ENCODE peak calls at places on chromosomes 3 and 15, in five cellular contexts. S is NCI-H524; L is stimulated activated naive CD4-positive, alpha-beta T cell; Z is fibroblast of mammary gland; G is activated CD4-positive, alpha-beta T cell treated with anti-CD3 and anti-CD28 coated beads, Interleukin-2, amount 50 U/mL, for 4 hours. P is an unnamed sample.

GRCh38 chr3:15514663-15515357 is 6.7 kb downstream of the COLQ start:
- DNase-seq in Z (no peak), L (no peak), S (no peak), G (no peak), P (no peak)

GRCh38 chr3:5197470-5198312 is 10.2 kb downstream of the EDEM1 start:
- DNase-seq in L (no peak), Z (peak), S (no peak), G (peak), P (no peak)

GRCh38 chr3:165185707-165186327 is 10.4 kb downstream of the SLITRK3 start:
- DNase-seq in Z (peak), L (no peak), G (no peak), S (peak), P (peak)

GRCh38 chr3:123834631-123835030 is 49.5 kb downstream of the MYLK start:
- DNase-seq in L (no peak), Z (peak), S (no peak), G (no peak), P (no peak)

GRCh38 chr3:15927969-15928368 is 130.2 kb upstream of the ANKRD28 start:
- DNase-seq in L (no peak), Z (no peak), S (no peak), G (no peak), P (no peak)

GRCh38 chr3:133330043-133330442 is 69.8 kb upstream of the BFSP2 start:
- DNase-seq in G (no peak), S (peak), Z (no peak), L (no peak), P (peak)

GRCh38 chr3:74302274-74302673 is 312.2 kb downstream of the CNTN3 start:
- DNase-seq in L (no peak), G (no peak), S (no peak), Z (no peak), P (no peak)

GRCh38 chr3:117036259-117036799 is 326.8 kb downstream of the TUSC7 start:
- DNase-seq in S (peak), G (no peak), L (no peak), Z (peak), P (no peak)

GRCh38 chr3:173977747-173978146 is 580.2 kb downstream of the NLGN1 start:
- DNase-seq in S (no peak), G (no peak), Z (peak), L (no peak), P (no peak)

GRCh38 chr15:49625460-49626036 is 4.7 kb downstream of the DTWD1 start:
- DNase-seq in G (no peak), Z (peak), S (no peak), L (no peak), P (no peak)

GRCh38 chr3:155771126-155771525 is 26.3 kb upstream of the PLCH1 start:
- DNase-seq in Z (no peak), G (no peak), L (no peak), S (no peak), P (no peak)

GRCh38 chr3:176795897-176796296 is 401.4 kb downstream of the TBL1XR1 start:
- DNase-seq in L (no peak), G (no peak), S (no peak), Z (no peak), P (no peak)

GRCh38 chr15:50652671-50653070 is 33.9 kb downstream of the TRPM7 start:
- DNase-seq in S (no peak), Z (no peak), L (no peak), G (no peak), P (no peak)

GRCh38 chr3:148697311-148698189 is at the start of gene AGTR1:
- DNase-seq in S (peak), G (no peak), L (no peak), Z (peak), P (peak)

GRCh38 chr3:56410576-56410975 is 57.7 kb downstream of the ERC2 start:
- DNase-seq in L (no peak), G (no peak), Z (no peak), S (no peak), P (no peak)

GRCh38 chr3:127406309-127407025 is 118.6 kb upstream of the PRR20G start:
- DNase-seq in G (no peak), S (peak), Z (peak), L (no peak), P (peak)

GRCh38 chr15:40054056-40054745 is 15.2 kb upstream of the SRP14 start:
- DNase-seq in L (no peak), Z (no peak), S (no peak), G (no peak), P (peak)

GRCh38 chr3:188947983-188948657 is 223.7 kb upstream of the TPRG1 start:
- DNase-seq in S (peak), Z (peak), G (no peak), L (no peak), P (peak)

GRCh38 chr15:67172172-67172571 is 82.3 kb downstream of the AAGAB start:
- DNase-seq in Z (peak), L (no peak), S (no peak), G (no peak), P (no peak)

GRCh38 chr3:41167722-41168497 is 31.4 kb upstream of the CTNNB1 start:
- DNase-seq in L (no peak), S (no peak), G (no peak), Z (no peak), P (no peak)

GRCh38 chr15:69537888-69538287 is 85.3 kb downstream of the RPLP1 start:
- DNase-seq in Z (no peak), L (no peak), G (no peak), S (peak), P (peak)

GRCh38 chr15:35626531-35626930 is 80.6 kb upstream of the DPH6 start:
- DNase-seq in G (no peak), Z (peak), S (no peak), L (no peak), P (no peak)

GRCh38 chr3:107103786-107104185 is 273.5 kb upstream of the CCDC54 start:
- DNase-seq in L (no peak), G (no peak), S (no peak), Z (no peak), P (no peak)

GRCh38 chr15:77497108-77497737 is 76.5 kb downstream of the HMG20A start:
- DNase-seq in G (no peak), Z (no peak), S (no peak), L (no peak), P (no peak)

GRCh38 chr3:72724070-72724469 is 124.2 kb downstream of the SHQ1 start:
- DNase-seq in S (no peak), L (no peak), Z (no peak), G (no peak), P (no peak)

GRCh38 chr15:69307939-69308338 is 9.2 kb downstream of the PAQR5 start:
- DNase-seq in L (no peak), Z (no peak), G (no peak), S (no peak), P (no peak)

GRCh38 chr15:51312754-51313390 is 25.5 kb downstream of the CYP19A1 start:
- DNase-seq in L (no peak), G (no peak), Z (peak), S (no peak), P (no peak)

GRCh38 chr3:192845196-192845855 is 72.3 kb downstream of the MB21D2 start:
- DNase-seq in L (no peak), S (peak), Z (peak), G (no peak), P (no peak)

GRCh38 chr3:134346744-134347143 is 27.5 kb downstream of the AMOTL2 start:
- DNase-seq in S (no peak), L (no peak), Z (no peak), G (no peak), P (no peak)

GRCh38 chr15:58221591-58222241 is 83.5 kb downstream of the AQP9 start:
- DNase-seq in Z (peak), G (no peak), L (no peak), S (peak), P (peak)

P was measured in D341Med.